ENCODE peak calls at places on chromosomes 7 and 10, in eight cellular contexts. One of them, this sample, is unnamed.

GRCh38 chr10:124587811-124588211 is 126.2 kb downstream of the LHPP start:
- DNase-seq in heart left ventricle: peak
- DNase-seq in activated CD8-positive, alpha-beta T cell treated with anti-CD3 and anti-CD28 coated beads for 36 hours: no peak
- DNase-seq in SK-N-SH: no peak
- DNase-seq in epithelial cell of proximal tubule: no peak
- DNase-seq in PC-3: no peak
- DNase-seq in HCT116: no peak
- DNase-seq in progenitor cell of endocrine pancreas: no peak
- DNase-seq in this sample: no peak

GRCh38 chr10:26859241-26860025 is 1.3 kb downstream of the ABI1 start:
- DNase-seq in activated CD8-positive, alpha-beta T cell treated with anti-CD3 and anti-CD28 coated beads for 36 hours: no peak
- DNase-seq in progenitor cell of endocrine pancreas: no peak
- DNase-seq in heart left ventricle: no peak
- DNase-seq in epithelial cell of proximal tubule: no peak
- DNase-seq in HCT116: no peak
- DNase-seq in SK-N-SH: no peak
- DNase-seq in PC-3: no peak
- DNase-seq in this sample: no peak

GRCh38 chr10:18583575-18584270 is 67.7 kb downstream of the NSUN6 start:
- DNase-seq in epithelial cell of proximal tubule: no peak
- DNase-seq in progenitor cell of endocrine pancreas: no peak
- DNase-seq in PC-3: peak
- DNase-seq in activated CD8-positive, alpha-beta T cell treated with anti-CD3 and anti-CD28 coated beads for 36 hours: no peak
- DNase-seq in SK-N-SH: no peak
- DNase-seq in heart left ventricle: no peak
- DNase-seq in HCT116: no peak
- DNase-seq in this sample: no peak

GRCh38 chr7:31371621-31372020 is 31.1 kb upstream of the NEUROD6 start:
- DNase-seq in SK-N-SH: no peak
- DNase-seq in epithelial cell of proximal tubule: no peak
- DNase-seq in progenitor cell of endocrine pancreas: no peak
- DNase-seq in HCT116: no peak
- DNase-seq in heart left ventricle: no peak
- DNase-seq in PC-3: no peak
- DNase-seq in activated CD8-positive, alpha-beta T cell treated with anti-CD3 and anti-CD28 coated beads for 36 hours: no peak
- DNase-seq in this sample: no peak

GRCh38 chr10:88254091-88254490 is 329.0 kb downstream of the RNLS start:
- DNase-seq in epithelial cell of proximal tubule: peak
- DNase-seq in HCT116: peak
- DNase-seq in SK-N-SH: no peak
- DNase-seq in activated CD8-positive, alpha-beta T cell treated with anti-CD3 and anti-CD28 coated beads for 36 hours: peak
- DNase-seq in heart left ventricle: peak
- DNase-seq in PC-3: no peak
- DNase-seq in progenitor cell of endocrine pancreas: no peak
- DNase-seq in this sample: no peak

GRCh38 chr7:85111761-85112160 is 75.1 kb downstream of the SEMA3D start:
- DNase-seq in SK-N-SH: no peak
- DNase-seq in progenitor cell of endocrine pancreas: no peak
- DNase-seq in epithelial cell of proximal tubule: no peak
- DNase-seq in heart left ventricle: no peak
- DNase-seq in PC-3: no peak
- DNase-seq in HCT116: no peak
- DNase-seq in activated CD8-positive, alpha-beta T cell treated with anti-CD3 and anti-CD28 coated beads for 36 hours: no peak
- DNase-seq in this sample: no peak

GRCh38 chr10:32049113-32049512 is 7.1 kb downstream of the KIF5B start:
- DNase-seq in SK-N-SH: no peak
- DNase-seq in progenitor cell of endocrine pancreas: no peak
- DNase-seq in epithelial cell of proximal tubule: no peak
- DNase-seq in HCT116: no peak
- DNase-seq in PC-3: no peak
- DNase-seq in activated CD8-positive, alpha-beta T cell treated with anti-CD3 and anti-CD28 coated beads for 36 hours: no peak
- DNase-seq in heart left ventricle: no peak
- DNase-seq in this sample: no peak

GRCh38 chr7:130365511-130366441 is 14.5 kb upstream of the CPA1 start:
- DNase-seq in SK-N-SH: peak
- DNase-seq in activated CD8-positive, alpha-beta T cell treated with anti-CD3 and anti-CD28 coated beads for 36 hours: peak
- DNase-seq in heart left ventricle: no peak
- DNase-seq in HCT116: no peak
- DNase-seq in epithelial cell of proximal tubule: no peak
- DNase-seq in progenitor cell of endocrine pancreas: peak
- DNase-seq in PC-3: peak
- DNase-seq in this sample: peak

GRCh38 chr7:139118803-139119485 is 9.4 kb upstream of the ZC3HAV1 start:
- DNase-seq in heart left ventricle: no peak
- DNase-seq in PC-3: no peak
- DNase-seq in progenitor cell of endocrine pancreas: no peak
- DNase-seq in activated CD8-positive, alpha-beta T cell treated with anti-CD3 and anti-CD28 coated beads for 36 hours: peak
- DNase-seq in SK-N-SH: no peak
- DNase-seq in HCT116: no peak
- DNase-seq in epithelial cell of proximal tubule: no peak
- DNase-seq in this sample: peak

GRCh38 chr10:107032700-107033401 is 131.7 kb downstream of the SORCS1 start:
- DNase-seq in SK-N-SH: no peak
- DNase-seq in activated CD8-positive, alpha-beta T cell treated with anti-CD3 and anti-CD28 coated beads for 36 hours: no peak
- DNase-seq in heart left ventricle: no peak
- DNase-seq in PC-3: no peak
- DNase-seq in progenitor cell of endocrine pancreas: no peak
- DNase-seq in HCT116: no peak
- DNase-seq in epithelial cell of proximal tubule: no peak
- DNase-seq in this sample: no peak

GRCh38 chr10:80669485-80669884 is 131.8 kb downstream of the SH2D4B start:
- DNase-seq in progenitor cell of endocrine pancreas: no peak
- DNase-seq in activated CD8-positive, alpha-beta T cell treated with anti-CD3 and anti-CD28 coated beads for 36 hours: no peak
- DNase-seq in epithelial cell of proximal tubule: no peak
- DNase-seq in SK-N-SH: no peak
- DNase-seq in PC-3: no peak
- DNase-seq in HCT116: no peak
- DNase-seq in heart left ventricle: no peak
- DNase-seq in this sample: no peak

GRCh38 chr7:47482013-47482761 is 99.7 kb downstream of the TNS3 start:
- DNase-seq in progenitor cell of endocrine pancreas: no peak
- DNase-seq in heart left ventricle: peak
- DNase-seq in HCT116: no peak
- DNase-seq in PC-3: peak
- DNase-seq in activated CD8-positive, alpha-beta T cell treated with anti-CD3 and anti-CD28 coated beads for 36 hours: peak
- DNase-seq in epithelial cell of proximal tubule: peak
- DNase-seq in SK-N-SH: peak
- DNase-seq in this sample: no peak

GRCh38 chr10:31721166-31721565 is 207.5 kb downstream of the ARHGAP12 start:
- DNase-seq in PC-3: no peak
- DNase-seq in HCT116: no peak
- DNase-seq in SK-N-SH: no peak
- DNase-seq in activated CD8-positive, alpha-beta T cell treated with anti-CD3 and anti-CD28 coated beads for 36 hours: no peak
- DNase-seq in progenitor cell of endocrine pancreas: no peak
- DNase-seq in heart left ventricle: no peak
- DNase-seq in epithelial cell of proximal tubule: no peak
- DNase-seq in this sample: no peak

GRCh38 chr7:151411551-151411950 is 1.7 kb upstream of the WDR86 start:
- DNase-seq in activated CD8-positive, alpha-beta T cell treated with anti-CD3 and anti-CD28 coated beads for 36 hours: no peak
- DNase-seq in heart left ventricle: no peak
- DNase-seq in PC-3: no peak
- DNase-seq in SK-N-SH: peak
- DNase-seq in progenitor cell of endocrine pancreas: no peak
- DNase-seq in epithelial cell of proximal tubule: no peak
- DNase-seq in HCT116: no peak
- DNase-seq in this sample: no peak

GRCh38 chr10:33666686-33667480 is 332.4 kb upstream of the NRP1 start:
- DNase-seq in heart left ventricle: no peak
- DNase-seq in SK-N-SH: no peak
- DNase-seq in epithelial cell of proximal tubule: no peak
- DNase-seq in HCT116: no peak
- DNase-seq in activated CD8-positive, alpha-beta T cell treated with anti-CD3 and anti-CD28 coated beads for 36 hours: no peak
- DNase-seq in progenitor cell of endocrine pancreas: no peak
- DNase-seq in PC-3: no peak
- DNase-seq in this sample: no peak

GRCh38 chr10:74947781-74948401 is 121.5 kb downstream of the KAT6B start:
- DNase-seq in progenitor cell of endocrine pancreas: no peak
- DNase-seq in PC-3: peak
- DNase-seq in heart left ventricle: no peak
- DNase-seq in epithelial cell of proximal tubule: no peak
- DNase-seq in SK-N-SH: peak
- DNase-seq in HCT116: no peak
- DNase-seq in activated CD8-positive, alpha-beta T cell treated with anti-CD3 and anti-CD28 coated beads for 36 hours: no peak
- DNase-seq in this sample: no peak

GRCh38 chr7:14321947-14322346 is 332.5 kb upstream of the ETV1 start:
- DNase-seq in SK-N-SH: no peak
- DNase-seq in PC-3: peak
- DNase-seq in HCT116: no peak
- DNase-seq in heart left ventricle: no peak
- DNase-seq in activated CD8-positive, alpha-beta T cell treated with anti-CD3 and anti-CD28 coated beads for 36 hours: no peak
- DNase-seq in progenitor cell of endocrine pancreas: no peak
- DNase-seq in epithelial cell of proximal tubule: no peak
- DNase-seq in this sample: no peak

GRCh38 chr10:90779573-90779972 is 78.3 kb downstream of the HTR7 start:
- DNase-seq in epithelial cell of proximal tubule: no peak
- DNase-seq in progenitor cell of endocrine pancreas: no peak
- DNase-seq in PC-3: peak
- DNase-seq in heart left ventricle: no peak
- DNase-seq in activated CD8-positive, alpha-beta T cell treated with anti-CD3 and anti-CD28 coated beads for 36 hours: no peak
- DNase-seq in SK-N-SH: no peak
- DNase-seq in HCT116: peak
- DNase-seq in this sample: no peak
- TF ChIP-seq CTCF in epithelial cell of proximal tubule: peak
- TF ChIP-seq CTCF in progenitor cell of endocrine pancreas: peak
- TF ChIP-seq CTCF in PC-3: peak
- TF ChIP-seq CTCF in heart left ventricle: no peak
- TF ChIP-seq CTCF in activated CD8-positive, alpha-beta T cell treated with anti-CD3 and anti-CD28 coated beads for 36 hours: no peak
- TF ChIP-seq CTCF in SK-N-SH: peak
- TF ChIP-seq CTCF in HCT116: peak
- TF ChIP-seq CTCF in this sample: no peak

DNA sequence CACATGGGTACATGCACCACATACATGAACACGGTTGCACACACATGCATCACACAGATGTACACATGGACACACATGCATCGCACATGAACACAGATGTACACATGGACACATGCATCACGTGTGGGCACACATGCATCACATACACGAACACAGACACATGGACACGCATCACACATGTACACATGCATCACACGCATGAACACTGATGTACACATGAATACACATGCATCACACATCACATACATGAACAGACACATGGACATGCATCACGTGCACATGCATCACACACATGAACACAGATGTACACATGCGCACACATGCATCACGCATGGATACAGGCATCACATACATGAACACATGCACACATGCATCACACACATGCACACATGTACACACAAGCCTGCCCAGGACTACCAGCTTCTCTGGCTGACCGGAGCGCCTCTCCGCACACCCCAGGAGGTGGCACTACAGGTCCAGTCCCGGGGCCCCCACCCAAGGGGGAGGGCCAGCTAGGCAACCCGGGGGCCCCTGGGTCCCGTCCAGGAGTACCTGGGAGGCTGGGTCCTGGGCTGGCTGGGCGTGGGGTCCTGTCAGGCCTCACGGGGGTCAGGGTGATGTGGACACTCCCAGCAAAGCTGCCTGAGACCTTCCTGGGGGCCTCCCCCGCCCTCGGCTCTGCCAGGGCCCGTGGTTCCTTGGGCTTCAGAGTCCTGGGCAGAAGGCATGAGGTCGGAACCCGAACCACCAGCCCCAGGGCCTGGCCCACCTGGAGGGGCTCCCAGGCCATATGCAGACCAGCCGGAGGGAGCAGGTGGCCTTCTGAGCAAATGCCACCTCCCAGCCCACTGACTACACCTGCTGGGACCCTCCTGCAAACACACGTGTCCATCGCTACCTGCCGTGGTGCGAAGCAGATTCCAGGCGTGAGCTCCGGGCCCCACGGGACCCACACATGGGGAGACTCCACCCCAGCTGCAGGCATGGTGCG is 19.6 kb downstream of the MICALL2 start:
- DNase-seq in progenitor cell of endocrine pancreas: no peak
- DNase-seq in activated CD8-positive, alpha-beta T cell treated with anti-CD3 and anti-CD28 coated beads for 36 hours: no peak
- DNase-seq in epithelial cell of proximal tubule: no peak
- DNase-seq in HCT116: no peak
- DNase-seq in PC-3: no peak
- DNase-seq in SK-N-SH: no peak
- DNase-seq in heart left ventricle: no peak
- DNase-seq in this sample: no peak
- TF ChIP-seq CTCF in progenitor cell of endocrine pancreas: no peak
- TF ChIP-seq CTCF in activated CD8-positive, alpha-beta T cell treated with anti-CD3 and anti-CD28 coated beads for 36 hours: no peak
- TF ChIP-seq CTCF in epithelial cell of proximal tubule: no peak
- TF ChIP-seq CTCF in HCT116: peak
- TF ChIP-seq CTCF in PC-3: peak
- TF ChIP-seq CTCF in SK-N-SH: no peak
- TF ChIP-seq CTCF in heart left ventricle: no peak
- TF ChIP-seq CTCF in this sample: no peak

DNA sequence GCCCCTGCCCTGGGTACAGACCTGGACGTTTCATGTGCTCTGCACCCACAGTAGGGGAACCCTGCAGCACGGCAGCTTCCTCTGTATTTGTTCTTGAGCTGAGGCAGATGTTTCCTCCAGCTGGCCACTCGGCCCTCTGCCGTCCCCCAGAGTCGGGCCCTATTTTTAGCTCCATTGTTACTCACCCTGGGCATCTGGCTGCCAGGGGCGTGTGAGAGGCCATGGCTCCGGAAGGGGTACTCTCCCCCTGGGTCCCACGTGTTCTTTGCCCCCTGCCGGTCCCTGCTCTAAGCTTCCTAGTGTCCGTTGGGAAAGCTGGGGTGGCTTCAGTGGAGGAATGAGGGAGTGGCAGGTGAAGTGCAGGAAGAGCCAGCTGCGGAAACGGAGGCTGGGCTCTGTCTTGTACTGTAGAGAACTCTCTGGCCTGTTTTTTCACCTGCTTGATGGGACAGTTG is 30.4 kb downstream of the PALD1 start:
- DNase-seq in PC-3: no peak
- DNase-seq in activated CD8-positive, alpha-beta T cell treated with anti-CD3 and anti-CD28 coated beads for 36 hours: no peak
- DNase-seq in heart left ventricle: peak
- DNase-seq in progenitor cell of endocrine pancreas: no peak
- DNase-seq in HCT116: no peak
- DNase-seq in SK-N-SH: peak
- DNase-seq in epithelial cell of proximal tubule: no peak
- DNase-seq in this sample: no peak
- TF ChIP-seq CTCF in PC-3: no peak
- TF ChIP-seq CTCF in activated CD8-positive, alpha-beta T cell treated with anti-CD3 and anti-CD28 coated beads for 36 hours: no peak
- TF ChIP-seq CTCF in heart left ventricle: no peak
- TF ChIP-seq CTCF in progenitor cell of endocrine pancreas: peak
- TF ChIP-seq CTCF in HCT116: no peak
- TF ChIP-seq CTCF in SK-N-SH: no peak
- TF ChIP-seq CTCF in epithelial cell of proximal tubule: no peak
- TF ChIP-seq CTCF in this sample: no peak

DNA sequence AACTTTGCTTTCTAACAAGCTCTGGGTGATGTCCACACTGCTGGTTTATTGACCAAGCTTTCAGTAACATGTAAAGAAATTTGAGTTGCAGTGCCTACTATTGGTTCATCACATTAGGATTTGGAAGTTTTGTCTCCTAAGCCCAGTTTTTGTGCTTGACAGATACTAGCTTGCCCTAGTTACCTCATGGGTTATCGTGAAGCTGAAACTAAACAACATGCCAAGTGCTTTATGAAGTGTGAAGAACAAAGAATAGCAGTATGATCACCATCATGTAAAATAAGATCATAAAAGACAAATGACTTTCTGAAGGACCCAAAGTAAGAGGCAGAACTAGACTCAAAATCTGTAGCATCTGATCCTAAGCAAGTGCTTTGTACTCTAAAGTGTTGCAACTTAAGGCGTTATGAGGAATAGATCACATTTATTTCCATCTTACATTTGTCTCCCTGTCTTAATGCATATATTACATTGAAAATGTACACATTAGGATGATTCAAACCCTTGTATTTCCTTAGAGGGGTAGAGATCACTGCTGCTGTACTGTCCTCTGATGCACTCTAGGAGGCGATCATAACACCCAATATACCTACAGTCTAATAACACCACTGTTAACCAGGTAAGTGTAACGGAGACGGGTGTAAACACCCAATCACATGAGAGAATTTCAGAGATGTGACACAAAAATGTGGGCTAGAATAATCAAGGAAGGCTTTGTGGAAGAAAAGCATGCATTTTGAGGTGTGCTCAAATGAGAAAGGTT is 71.3 kb downstream of the NRCAM start:
- DNase-seq in activated CD8-positive, alpha-beta T cell treated with anti-CD3 and anti-CD28 coated beads for 36 hours: no peak
- DNase-seq in HCT116: no peak
- DNase-seq in PC-3: peak
- DNase-seq in epithelial cell of proximal tubule: no peak
- DNase-seq in heart left ventricle: no peak
- DNase-seq in SK-N-SH: no peak
- DNase-seq in progenitor cell of endocrine pancreas: no peak
- DNase-seq in this sample: peak
- TF ChIP-seq CTCF in activated CD8-positive, alpha-beta T cell treated with anti-CD3 and anti-CD28 coated beads for 36 hours: peak
- TF ChIP-seq CTCF in HCT116: no peak
- TF ChIP-seq CTCF in PC-3: peak
- TF ChIP-seq CTCF in epithelial cell of proximal tubule: peak
- TF ChIP-seq CTCF in heart left ventricle: no peak
- TF ChIP-seq CTCF in SK-N-SH: peak
- TF ChIP-seq CTCF in progenitor cell of endocrine pancreas: peak
- TF ChIP-seq CTCF in this sample: peak